ENCODE peak calls at places on chromosomes 1 and 21, in six cellular contexts. B, D, S, L, R and E are unnamed samples.

GRCh38 chr1:227805606-227806197 is 9.8 kb upstream of the PRSS38 start:
- DNase-seq in R (peak; percentile 100), B (peak; percentile 88), S (peak; percentile 93), L (peak; percentile 98), D (no peak), E (no peak)

GRCh38 chr1:33294071-33295010 is 26.6 kb downstream of the A3GALT2 start:
- DNase-seq in R (no peak), B (no peak), D (no peak), S (no peak), L (no peak), E (no peak)

GRCh38 chr1:221714227-221715116 is 27.4 kb downstream of the DUSP10 start:
- DNase-seq in B (no peak), R (no peak), D (peak; percentile 20), S (no peak), L (no peak), E (no peak)

GRCh38 chr1:153032677-153033308 is 1.8 kb downstream of the SPRR1B start:
- DNase-seq in R (peak; percentile 93), B (peak; percentile 17), L (peak; percentile 88), D (peak; percentile 21), S (peak; percentile 48), E (no peak)

GRCh38 chr1:228830954-228831481 is 95.7 kb downstream of the RHOU start:
- DNase-seq in D (no peak), R (peak; percentile 87), L (peak; percentile 60), S (peak; percentile 65), B (peak; percentile 45), E (no peak)

GRCh38 chr1:83822206-83822605 is 176.7 kb downstream of the TTLL7 start:
- DNase-seq in L (peak; percentile 57), D (no peak), B (no peak), S (no peak), R (no peak), E (no peak)

GRCh38 chr1:93847811-93848288 is 31.2 kb downstream of the DNTTIP2 start:
- DNase-seq in D (peak; percentile 86), R (peak; percentile 66), B (peak; percentile 65), S (peak; percentile 60), L (peak; percentile 87), E (peak; percentile 83)

GRCh38 chr1:92577251-92577895 is 90.6 kb upstream of the GFI1 start:
- DNase-seq in D (peak; percentile 7), B (peak; percentile 8), R (peak; percentile 18), L (peak; percentile 65), S (peak; percentile 29), E (no peak)

GRCh38 chr1:156143765-156144489 is 9.5 kb upstream of the SEMA4A start:
- DNase-seq in D (no peak), L (peak; percentile 64), S (no peak), B (no peak), R (no peak), E (no peak)

GRCh38 chr1:88061106-88061829 is 622.8 kb upstream of the PKN2 start:
- DNase-seq in L (peak; percentile 82), S (peak; percentile 70), D (peak; percentile 76), B (peak; percentile 79), R (peak; percentile 84), E (peak; percentile 19)

GRCh38 chr1:72006092-72006491 is 276.2 kb downstream of the NEGR1 start:
- DNase-seq in D (no peak), L (no peak), S (peak; percentile 36), B (no peak), R (no peak), E (no peak)

GRCh38 chr1:99980928-99981327 is 11.1 kb downstream of the SLC35A3 start:
- DNase-seq in S (no peak), L (no peak), B (no peak), R (no peak), D (no peak), E (no peak)

GRCh38 chr1:182595641-182596240 is 6.7 kb upstream of the RNASEL start:
- DNase-seq in B (peak; percentile 67), S (peak; percentile 69), D (peak; percentile 78), L (peak; percentile 78), R (peak; percentile 63), E (peak; percentile 76)

GRCh38 chr21:28487455-28488070 is 505.1 kb downstream of the LTN1 start:
- DNase-seq in R (no peak), S (no peak), B (peak; percentile 59), D (no peak), L (peak; percentile 15), E (no peak)

GRCh38 chr21:33801424-33802405 is 113.9 kb downstream of the ATP5PO start:
- DNase-seq in L (peak; percentile 84), S (peak; percentile 80), R (peak; percentile 98), B (peak; percentile 43), D (peak; percentile 66), E (peak; percentile 39)

GRCh38 chr1:13728104-13728503 is 28.1 kb downstream of the PRDM2 start:
- DNase-seq in R (no peak), D (no peak), L (no peak), S (no peak), B (no peak), E (no peak)

GRCh38 chr1:203289982-203290260 is 15.4 kb upstream of the BTG2 start:
- DNase-seq in D (no peak), R (no peak), S (no peak), B (no peak), L (no peak), E (no peak)

GRCh38 chr1:203289281-203289981 is 15.9 kb upstream of the BTG2 start:
- DNase-seq in B (no peak), L (no peak), D (no peak), S (no peak), R (no peak), E (peak; percentile 62)

GRCh38 chr1:203288351-203288894 is 16.9 kb upstream of the BTG2 start:
- DNase-seq in L (no peak), B (no peak), R (no peak), D (no peak), S (no peak), E (no peak)

GRCh38 chr1:203291201-203292096 is 13.9 kb upstream of the BTG2 start:
- DNase-seq in R (no peak), L (no peak), S (no peak), D (no peak), B (no peak), E (no peak)

DNA sequence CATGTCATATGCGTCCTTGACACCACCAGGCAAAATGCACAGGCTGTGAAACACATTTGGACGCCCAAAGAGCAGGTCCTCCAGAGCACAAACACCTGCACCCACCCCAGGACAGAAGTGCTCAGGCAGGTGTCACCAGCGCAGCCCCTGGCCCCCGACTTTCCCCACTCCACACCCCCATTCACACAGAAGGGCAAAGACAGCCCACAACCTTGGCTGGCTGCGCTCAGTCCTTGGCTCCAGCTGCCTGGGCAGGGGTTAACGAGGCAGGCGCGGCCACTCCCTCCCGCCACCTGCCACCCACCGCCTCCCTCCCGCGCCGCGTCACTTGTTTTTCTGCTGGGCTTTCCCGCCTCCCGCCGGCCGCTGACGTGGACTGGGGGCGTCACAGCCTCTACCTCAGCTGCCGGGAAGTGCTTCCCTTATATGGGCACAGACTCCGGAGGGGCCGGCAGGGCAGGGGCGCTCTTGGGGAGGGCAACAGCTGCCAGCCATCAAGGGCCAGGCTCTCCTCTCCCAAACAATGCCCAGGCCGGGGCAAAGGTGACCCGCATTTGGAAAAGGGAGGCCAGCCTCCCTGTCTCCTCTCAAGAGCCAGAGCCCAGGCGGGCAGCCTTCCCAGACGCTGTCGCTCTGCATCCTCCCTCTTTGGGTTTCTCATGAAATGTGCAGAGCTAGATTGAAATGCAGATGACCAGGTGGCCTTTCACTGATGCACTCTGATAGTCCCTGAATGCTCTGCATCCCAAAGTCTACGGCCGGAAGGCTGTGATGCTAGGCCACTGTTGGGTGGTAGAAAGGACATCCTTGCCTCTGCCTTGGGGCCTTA is 14.8 kb upstream of the BTG2 start:
- DNase-seq in R (no peak), L (peak; percentile 67), D (peak; percentile 94), B (peak; percentile 81), S (peak; percentile 73), E (peak; percentile 77)
- H3K4me3 ChIP-seq in R (no peak overlapping the region), L (no peak overlapping the region), D (peak overlapping the region; percentile 23), B (no peak overlapping the region), S (no peak overlapping the region), E (no peak overlapping the region)

DNA sequence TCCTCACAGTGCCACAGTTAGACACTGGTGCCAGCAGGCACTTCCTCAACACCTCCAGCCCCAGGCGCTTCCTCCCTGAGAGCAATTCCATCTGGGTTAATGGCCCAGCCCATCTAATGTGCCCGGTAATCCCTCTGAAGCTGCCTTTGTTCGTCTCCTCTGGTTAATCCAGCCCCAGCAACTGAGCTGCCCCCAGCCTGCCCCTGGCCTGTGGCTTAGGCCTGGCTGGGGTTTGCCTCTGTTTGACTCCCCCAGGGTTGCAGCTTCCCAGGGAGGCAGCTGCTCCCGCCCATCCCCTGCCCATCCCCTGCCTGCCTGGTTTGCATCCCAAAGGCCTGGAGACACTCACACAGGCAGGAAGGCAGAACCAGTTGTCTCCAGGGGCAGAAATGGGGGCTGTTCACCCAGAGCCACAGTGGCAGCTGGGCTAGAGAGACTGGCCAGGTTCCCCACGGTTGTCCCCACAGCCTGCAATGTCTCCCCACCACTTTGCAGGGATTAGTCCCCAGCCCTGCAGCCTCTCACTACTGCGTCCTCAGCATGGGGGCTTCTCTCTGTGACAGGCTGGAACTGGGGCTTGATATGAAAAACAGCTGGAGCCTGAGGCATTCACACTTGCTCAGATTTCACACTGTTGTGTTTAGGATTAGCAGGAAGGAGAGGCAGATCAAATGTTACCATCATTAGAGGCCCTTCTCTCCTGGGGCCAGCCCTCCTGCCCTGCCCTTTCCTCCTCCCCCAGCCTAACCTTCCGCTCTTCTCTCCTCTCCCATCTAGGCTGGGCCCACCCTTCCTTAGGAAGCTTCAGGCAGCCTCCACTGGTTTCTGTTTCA is 120.2 kb downstream of the TLR5 start:
- DNase-seq in D (peak; percentile 91), B (no peak), R (no peak), L (no peak), S (no peak), E (no peak)
- H2AFZ ChIP-seq in D (no peak overlapping the region), B (no peak overlapping the region), R (no peak overlapping the region), L (no peak overlapping the region), S (no peak overlapping the region), E (no peak overlapping the region)

DNA sequence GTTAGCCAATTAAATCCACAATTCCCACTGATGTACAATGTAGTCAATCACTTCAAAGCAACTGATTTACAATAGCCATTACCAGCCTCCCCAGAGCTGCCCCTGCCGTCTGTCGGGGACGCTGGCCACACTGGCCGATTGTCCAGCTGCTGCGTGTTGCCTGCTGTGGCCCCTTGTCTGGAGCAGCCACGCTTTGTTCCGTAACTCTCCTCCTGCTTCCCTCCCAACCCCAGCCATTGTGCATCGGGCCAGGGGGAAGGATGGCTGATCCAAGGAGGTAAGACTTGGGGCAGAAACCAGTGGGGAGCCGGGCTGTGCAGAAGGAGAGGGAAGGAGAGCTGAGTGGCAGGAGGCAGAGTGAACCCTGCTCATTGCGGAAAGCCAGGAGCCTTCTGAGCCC is 83.6 kb upstream of the LYST start:
- DNase-seq in R (no peak), B (no peak), D (peak; percentile 25), L (no peak), S (no peak), E (no peak)
- H3K4me2 ChIP-seq in R (no peak overlapping the region), B (no peak overlapping the region), D (no peak overlapping the region), L (no peak overlapping the region), S (no peak overlapping the region), E (no peak overlapping the region)

GRCh38 chr1:46168463-46168862 is 6.4 kb upstream of the TSPAN1 start:
- DNase-seq in R (no peak), S (peak; percentile 30), B (no peak), L (no peak), D (no peak), E (no peak)

GRCh38 chr1:46171872-46172271 is 3.0 kb upstream of the TSPAN1 start:
- DNase-seq in R (peak; percentile 93), B (no peak), L (no peak), S (no peak), D (no peak), E (no peak)

GRCh38 chr1:46171351-46171750 is 3.5 kb upstream of the TSPAN1 start:
- DNase-seq in L (no peak), B (no peak), D (no peak), S (no peak), R (peak; percentile 21), E (no peak)

GRCh38 chr1:46169811-46170454 is 5.0 kb upstream of the TSPAN1 start:
- DNase-seq in S (no peak), R (no peak), D (no peak), L (no peak), B (no peak), E (no peak)

GRCh38 chr1:46166521-46167462 is 8.1 kb upstream of the TSPAN1 start:
- DNase-seq in S (no peak), L (peak; percentile 45), R (no peak), D (peak; percentile 33), B (peak; percentile 15), E (no peak)
- H3K4me3 ChIP-seq in S (peak overlapping the region; percentile 38), L (peak overlapping the region; percentile 67), R (no peak overlapping the region), D (peak overlapping the region; percentile 26), B (peak overlapping the region; percentile 33), E (no peak overlapping the region)